ENCODE peak calls at places on chromosomes 13 and 19, in five cellular contexts. T is Peyer's patch, M is IMR-90, N is HCT116, K is breast epithelium. G is an unnamed sample. For H3K4me1, the result is how much of the 10 kb centered on the place peaks cover.

GRCh38 chr19:2345794-2346663 is 14.0 kb upstream of the TMPRSS9 start:
- DNase-seq in K (no peak), N (no peak), M (no peak), T (no peak), G (peak)

GRCh38 chr19:15239337-15239949 is 7.2 kb upstream of the EPHX3 start:
- DNase-seq in T (no peak), K (no peak), M (no peak), N (no peak), G (no peak)

GRCh38 chr13:102729560-102730275 is 34.9 kb upstream of the METTL21C start:
- DNase-seq in K (no peak), N (no peak), M (peak), T (no peak), G (no peak)

GRCh38 chr13:109760951-109761350 is 25.4 kb downstream of the IRS2 start:
- DNase-seq in N (no peak), K (no peak), T (no peak), M (no peak), G (no peak)

GRCh38 chr19:6056801-6057650 is 53.3 kb downstream of the RFX2 start:
- DNase-seq in T (no peak), N (no peak), K (peak), M (peak), G (no peak)

GRCh38 chr19:19388568-19389555 is 16.6 kb upstream of the GATAD2A start:
- DNase-seq in T (no peak), N (no peak), K (no peak), M (no peak), G (peak)

GRCh38 chr13:57314897-57315520 is 148.0 kb downstream of the PRR20E start:
- DNase-seq in K (no peak), T (no peak), M (no peak), N (no peak), G (no peak)

GRCh38 chr19:3184847-3185481 is 766 bp upstream of the NCLN start:
- DNase-seq in M (no peak), N (no peak), K (no peak), T (peak), G (peak)

GRCh38 chr19:5136060-5136855 is 167.3 kb downstream of the KDM4B start:
- DNase-seq in K (no peak), N (no peak), M (no peak), T (no peak), G (no peak)

GRCh38 chr13:78609464-78610205 is 6.3 kb upstream of the POU4F1 start:
- DNase-seq in K (no peak), N (no peak), T (no peak), M (no peak), G (no peak)

GRCh38 chr13:35723061-35723461 is 246.6 kb upstream of the MAB21L1 start:
- DNase-seq in M (peak), N (no peak), T (no peak), K (no peak), G (no peak)

GRCh38 chr19:4548238-4548584 is 8.4 kb upstream of the LRG1 start:
- DNase-seq in K (no peak), N (no peak), T (no peak), M (no peak), G (no peak)

GRCh38 chr19:1624458-1624857 is 19.2 kb upstream of the UQCR11 start:
- DNase-seq in M (peak), N (peak), T (peak), K (no peak), G (no peak)

GRCh38 chr19:36014029-36014924 is at the start of gene ALKBH6:
- DNase-seq in T (peak), M (peak), K (peak), N (peak), G (peak)

GRCh38 chr13:77028202-77028601 is 1.2 kb upstream of the FBXL3 start:
- DNase-seq in K (no peak), N (no peak), M (no peak), T (no peak), G (no peak)

GRCh38 chr13:38819596-38819995 is 132.7 kb downstream of the FREM2 start:
- DNase-seq in K (no peak), T (no peak), N (no peak), M (no peak), G (no peak)

GRCh38 chr13:98489446-98490194 is 87.3 kb downstream of the STK24 start:
- DNase-seq in M (no peak), N (no peak), K (no peak), T (no peak), G (no peak)

GRCh38 chr19:11361037-11361770 is 6.0 kb downstream of the PLPPR2 start:
- DNase-seq in K (no peak), M (no peak), N (no peak), T (no peak), G (peak)

GRCh38 chr19:58556633-58557252 is 1.7 kb downstream of the UBE2M start:
- DNase-seq in K (no peak), N (no peak), M (no peak), T (no peak), G (no peak)

GRCh38 chr19:19427302-19427701 is 21.8 kb downstream of the GATAD2A start:
- DNase-seq in K (no peak), T (no peak), M (no peak), N (no peak), G (no peak)

DNA sequence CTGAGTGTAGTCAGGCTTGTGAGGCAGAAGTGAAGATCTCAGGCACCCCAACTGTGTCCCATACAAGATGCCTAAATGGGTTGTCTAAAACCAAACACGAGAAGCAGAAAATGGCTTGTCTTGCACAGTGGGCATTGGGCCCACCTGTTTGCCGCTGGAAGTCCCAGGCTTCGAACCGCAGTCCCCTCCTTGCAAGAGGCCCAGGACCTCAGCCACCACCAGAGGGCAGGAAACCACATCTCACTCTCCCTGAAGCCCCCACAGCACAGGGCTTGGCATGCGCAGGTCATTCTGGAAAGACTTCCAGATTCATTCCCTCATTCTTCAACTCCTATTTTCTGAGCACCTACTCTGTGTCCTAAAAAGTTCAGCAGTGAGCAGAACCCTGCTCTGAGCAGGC is 973.7 kb downstream of the UQCRFS1 start:
- DNase-seq in M (no peak), K (no peak), N (no peak), T (no peak), G (no peak)
- TF ChIP-seq POLR2A in M (no peak), K (no peak), N (no peak), T (no peak), G (no peak)

GRCh38 chr19:13932911-13933393 is 5.3 kb downstream of the PODNL1 start:
- DNase-seq in N (no peak), K (no peak), T (no peak), M (no peak), G (no peak)

GRCh38 chr19:13937479-13938360 is 497 bp downstream of the PODNL1 start:
- DNase-seq in T (no peak), K (no peak), M (no peak), N (no peak), G (no peak)

GRCh38 chr19:13934785-13935109 is 3.5 kb downstream of the PODNL1 start:
- DNase-seq in T (no peak), M (no peak), K (no peak), N (no peak), G (no peak)

GRCh38 chr19:13935765-13936486 is 2.3 kb downstream of the PODNL1 start:
- DNase-seq in T (no peak), N (no peak), M (no peak), K (no peak), G (no peak)

GRCh38 chr19:13938361-13939027 is at the start of gene PODNL1:
- DNase-seq in K (no peak), M (peak), T (no peak), N (no peak), G (no peak)
- H3K4me1 ChIP-seq in K (under half), M (under half), T (under half), N (under half), G (under half)

GRCh38 chr19:50794074-50794777 is 4.0 kb downstream of the ACP4 start:
- DNase-seq in K (no peak), M (no peak), T (no peak), N (no peak), G (no peak)
- TF ChIP-seq CTCF in K (no peak), M (peak), T (peak), N (peak), G (no peak)

GRCh38 chr19:48152552-48152951 is 17.6 kb downstream of the LIG1 start:
- DNase-seq in N (peak), K (peak), T (peak), M (peak), G (peak)
- TF ChIP-seq POLR2A in N (no peak), K (no peak), T (no peak), M (no peak), G (no peak)

G was measured in right lobe of liver.